ENCODE peak calls at places on chromosomes 12 and 14, in six cellular contexts. D, Z, S, X, H and T are unnamed samples.

GRCh38 chr12:89529738-89530137 is 3.9 kb upstream of the POC1B start:
- DNase-seq in D (peak), Z (peak), S (peak), X (peak), H (peak), T (peak)

GRCh38 chr12:104737682-104738370 is 220.3 kb downstream of the SLC41A2 start:
- DNase-seq in D (peak), Z (no peak), S (no peak), X (no peak), H (no peak), T (no peak)

GRCh38 chr12:101564912-101565311 is 29.9 kb upstream of the MYBPC1 start:
- DNase-seq in D (no peak), Z (no peak), S (no peak), X (peak), H (no peak), T (no peak)

GRCh38 chr12:4700621-4701026 is 19.6 kb upstream of the GALNT8 start:
- DNase-seq in D (no peak), Z (no peak), S (no peak), X (no peak), H (no peak), T (no peak)

GRCh38 chr14:73461478-73462077 is 3.2 kb upstream of the NUMB start:
- DNase-seq in D (peak), Z (no peak), S (no peak), X (no peak), H (no peak), T (no peak)

GRCh38 chr12:124537525-124538193 is 29.8 kb downstream of the NCOR2 start:
- DNase-seq in D (no peak), Z (no peak), S (no peak), X (no peak), H (no peak), T (no peak)

GRCh38 chr14:101761032-101761880 is at the start of gene PPP2R5C:
- DNase-seq in D (peak), Z (no peak), S (peak), X (peak), H (peak), T (peak)

GRCh38 chr12:9796916-9797315 is 30.4 kb upstream of the KLRF1 start:
- DNase-seq in D (no peak), Z (no peak), S (no peak), X (no peak), H (no peak), T (no peak)

GRCh38 chr14:88521818-88522217 is 33.0 kb downstream of the PTPN21 start:
- DNase-seq in D (no peak), Z (no peak), S (no peak), X (no peak), H (no peak), T (no peak)

GRCh38 chr12:74945771-74946198 is 263.9 kb downstream of the KCNC2 start:
- DNase-seq in D (no peak), Z (no peak), S (no peak), X (no peak), H (no peak), T (no peak)

GRCh38 chr12:30884804-30885203 is 41.7 kb upstream of the TSPAN11 start:
- DNase-seq in D (no peak), Z (no peak), S (no peak), X (no peak), H (no peak), T (no peak)

GRCh38 chr12:8996682-8997405 is 7.5 kb downstream of the KLRG1 start:
- DNase-seq in D (no peak), Z (no peak), S (no peak), X (peak), H (no peak), T (no peak)

GRCh38 chr12:40263616-40264409 is 39.0 kb downstream of the LRRK2 start:
- DNase-seq in D (no peak), Z (no peak), S (no peak), X (no peak), H (no peak), T (no peak)

GRCh38 chr12:50055831-50056628 is 1.4 kb upstream of the ASIC1 start:
- DNase-seq in D (peak), Z (no peak), S (peak), X (peak), H (peak), T (peak)

GRCh38 chr12:15931590-15932053 is 20.5 kb downstream of the DERA start:
- DNase-seq in D (no peak), Z (no peak), S (no peak), X (peak), H (peak), T (peak)

GRCh38 chr14:99171396-99171795 is 100.6 kb downstream of the BCL11B start:
- DNase-seq in D (no peak), Z (no peak), S (no peak), X (no peak), H (no peak), T (no peak)